ENCODE peak calls at places on chromosomes 2 and 18, in seven cellular contexts. S is activated naive CD4-positive, alpha-beta T cell treated with anti-CD3 and anti-CD28 coated beads for 36 hours; T is NCI-H510A treated with DMSO at 0.1 percent for 48 hours; O is activated CD8-positive, alpha-beta memory T cell treated with anti-CD3 and anti-CD28 coated beads for 24 hours; E is stimulated activated naive B cell treated with anti-CD40 and anti-IgM and Interleukin-4, amounts not matched to agents 10 μg/mL and 1 μg/mL and 100 μg/mL, for 72 hours; I is HFFc6; Z is tibial nerve. D is an unnamed sample.

GRCh38 chr2:205003288-205003687 is 458.0 kb downstream of the PARD3B start:
- DNase-seq in S (no peak), T (no peak), O (no peak), E (no peak), I (no peak), Z (no peak), D (no peak)

GRCh38 chr18:51195086-51195601 is 2.3 kb downstream of the MEX3C start:
- DNase-seq in S (no peak), T (no peak), O (no peak), E (no peak), I (no peak), Z (no peak), D (no peak)

GRCh38 chr18:48859311-48860275 is 91.2 kb downstream of the SMAD7 start:
- DNase-seq in S (no peak), T (no peak), O (no peak), E (no peak), I (no peak), Z (no peak), D (no peak)

GRCh38 chr2:52828112-52828511 is 939.5 kb upstream of the CHAC2 start:
- DNase-seq in S (no peak), T (no peak), O (no peak), E (no peak), I (no peak), Z (no peak), D (no peak)

GRCh38 chr2:218867900-218868299 is 8.3 kb downstream of the WNT6 start:
- DNase-seq in S (no peak), T (no peak), O (no peak), E (no peak), I (no peak), Z (no peak), D (no peak)

GRCh38 chr18:32095571-32096229 is 4.0 kb downstream of the RNF138 start:
- DNase-seq in S (no peak), T (no peak), O (no peak), E (no peak), I (no peak), Z (no peak), D (no peak)

GRCh38 chr2:157052685-157053224 is 204.8 kb upstream of the GALNT5 start:
- DNase-seq in S (no peak), T (no peak), O (no peak), E (no peak), I (peak; percentile 71), Z (no peak), D (peak; percentile 68)

GRCh38 chr2:98282109-98282508 is 64.1 kb upstream of the CNGA3 start:
- DNase-seq in S (no peak), T (no peak), O (no peak), E (no peak), I (no peak), Z (no peak), D (no peak)

GRCh38 chr18:32310119-32310518 is 120.3 kb downstream of the MEP1B start:
- DNase-seq in S (no peak), T (no peak), O (no peak), E (no peak), I (no peak), Z (no peak), D (no peak)

GRCh38 chr2:16330012-16330411 is 335.6 kb downstream of the CYRIA start:
- DNase-seq in S (no peak), T (no peak), O (no peak), E (no peak), I (no peak), Z (no peak), D (no peak)

GRCh38 chr2:30022444-30023071 is 101.2 kb upstream of the ALK start:
- DNase-seq in S (no peak), T (no peak), O (no peak), E (no peak), I (no peak), Z (no peak), D (no peak)

GRCh38 chr18:76476665-76477561 is 18.1 kb downstream of the ZNF516 start:
- DNase-seq in S (no peak), T (no peak), O (no peak), E (no peak), I (peak; percentile 96), Z (no peak), D (peak; percentile 65)

GRCh38 chr2:40827371-40827770 is 375.5 kb upstream of the SLC8A1 start:
- DNase-seq in S (no peak), T (no peak), O (no peak), E (no peak), I (no peak), Z (no peak), D (no peak)

GRCh38 chr2:1715184-1716012 is 28.9 kb downstream of the PXDN start:
- DNase-seq in S (no peak), T (peak; percentile 44), O (no peak), E (no peak), I (no peak), Z (no peak), D (peak; percentile 65)

GRCh38 chr2:160602073-160602472 is 108.5 kb upstream of the RBMS1 start:
- DNase-seq in S (no peak), T (no peak), O (no peak), E (no peak), I (no peak), Z (no peak), D (no peak)

GRCh38 chr2:96868555-96869280 is 1.2 kb downstream of the SEMA4C start:
- DNase-seq in S (peak; percentile 73), T (peak; percentile 73), O (peak; percentile 82), E (peak; percentile 41), I (peak; percentile 80), Z (peak; percentile 85), D (peak; percentile 94)

GRCh38 chr2:114039681-114040080 is 149.8 kb downstream of the ACTR3 start:
- DNase-seq in S (no peak), T (no peak), O (no peak), E (no peak), I (no peak), Z (no peak), D (no peak)

GRCh38 chr2:109268916-109269315 is 139.9 kb downstream of the SH3RF3 start:
- DNase-seq in S (no peak), T (no peak), O (no peak), E (no peak), I (no peak), Z (no peak), D (no peak)

D was measured in AG20443.